ENCODE peak calls at places on chromosomes 16 and 17, in seven cellular contexts. H, O, M, K, D, F and N are unnamed samples.

GRCh38 chr17:82419471-82419995 is 1.1 kb upstream of the OGFOD3 start:
- DNase-seq in H (no peak), O (no peak), M (no peak), K (no peak), D (no peak), F (no peak), N (no peak)

GRCh38 chr17:45385331-45385997 is 47.2 kb downstream of the ARHGAP27 start:
- DNase-seq in H (peak), O (peak), M (peak), K (peak), D (peak), F (peak), N (peak)

GRCh38 chr17:52136173-52136572 is 22.3 kb downstream of the CA10 start:
- DNase-seq in H (no peak), O (no peak), M (no peak), K (no peak), D (no peak), F (no peak), N (no peak)

GRCh38 chr16:54143934-54144333 is 142.7 kb downstream of the IRX3 start:
- DNase-seq in H (no peak), O (no peak), M (no peak), K (no peak), D (no peak), F (no peak), N (no peak)

GRCh38 chr17:67994827-67995567 is 1.3 kb downstream of the C17orf58 start:
- DNase-seq in H (no peak), O (peak), M (peak), K (no peak), D (peak), F (no peak), N (no peak)

GRCh38 chr17:57144567-57144966 is 59.5 kb downstream of the AKAP1 start:
- DNase-seq in H (no peak), O (no peak), M (no peak), K (no peak), D (no peak), F (no peak), N (no peak)

GRCh38 chr16:49727611-49728010 is 128.3 kb downstream of the ZNF423 start:
- DNase-seq in H (no peak), O (no peak), M (no peak), K (no peak), D (no peak), F (no peak), N (no peak)

GRCh38 chr17:34542700-34543336 is 36.6 kb upstream of the TMEM132E start:
- DNase-seq in H (peak), O (no peak), M (peak), K (no peak), D (no peak), F (peak), N (no peak)

GRCh38 chr16:12268602-12269001 is 292.1 kb downstream of the SNX29 start:
- DNase-seq in H (no peak), O (no peak), M (no peak), K (no peak), D (no peak), F (no peak), N (no peak)

GRCh38 chr16:21980032-21980431 is 20.9 kb downstream of the PDZD9 start:
- DNase-seq in H (no peak), O (no peak), M (no peak), K (no peak), D (no peak), F (no peak), N (no peak)

GRCh38 chr17:59366773-59367656 is 35.6 kb downstream of the YPEL2 start:
- DNase-seq in H (peak), O (no peak), M (peak), K (peak), D (no peak), F (no peak), N (peak)

GRCh38 chr17:43334744-43335400 is 63.9 kb upstream of the ARL4D start:
- DNase-seq in H (no peak), O (no peak), M (no peak), K (no peak), D (no peak), F (no peak), N (no peak)